ENCODE peak calls at places on chromosomes 11 and 22, in seven cellular contexts. H is HCT116, F is HepG2, X is H1, P is SK-N-SH, V is GM12878, Y is K562. R is an unnamed sample.

GRCh38 chr11:130873766-130874165 is 42.5 kb downstream of the SNX19 start:
- DNase-seq in H (no peak), F (no peak), X (no peak), P (no peak), V (no peak), Y (no peak), R (no peak)

GRCh38 chr11:118084247-118084646 is 2.5 kb downstream of the SMIM35 start:
- DNase-seq in H (no peak), F (peak), X (no peak), P (no peak), V (peak), Y (no peak), R (no peak)

GRCh38 chr11:128516467-128516778 is 70.9 kb downstream of the ETS1 start:
- DNase-seq in H (no peak), F (no peak), X (no peak), P (no peak), V (no peak), Y (no peak), R (no peak)

GRCh38 chr11:68996376-68997123 is 15.8 kb upstream of the MRGPRD start:
- DNase-seq in H (no peak), F (no peak), X (no peak), P (no peak), V (no peak), Y (no peak), R (no peak)

GRCh38 chr11:121291896-121292502 is 572 bp upstream of the SC5D start:
- DNase-seq in H (no peak), F (no peak), X (no peak), P (peak), V (peak), Y (peak), R (no peak)

GRCh38 chr11:62665630-62666258 is 632 bp downstream of the CSKMT start:
- DNase-seq in H (no peak), F (no peak), X (no peak), P (peak), V (no peak), Y (peak), R (peak)

GRCh38 chr22:50118557-50119168 is 28.9 kb downstream of the MOV10L1 start:
- DNase-seq in H (no peak), F (peak), X (no peak), P (no peak), V (no peak), Y (peak), R (no peak)

GRCh38 chr11:67354314-67355022 is 1.1 kb upstream of the POLD4 start:
- DNase-seq in H (peak), F (peak), X (no peak), P (no peak), V (no peak), Y (peak), R (no peak)

GRCh38 chr22:40705918-40706682 is 26.8 kb downstream of the MCHR1 start:
- DNase-seq in H (no peak), F (no peak), X (no peak), P (no peak), V (no peak), Y (no peak), R (no peak)

GRCh38 chr22:37178350-37179125 is 9.5 kb downstream of the C1QTNF6 start:
- DNase-seq in H (no peak), F (peak), X (no peak), P (no peak), V (no peak), Y (no peak), R (no peak)

GRCh38 chr11:36288442-36289225 is 590 bp downstream of the COMMD9 start:
- DNase-seq in H (no peak), F (no peak), X (no peak), P (peak), V (no peak), Y (peak), R (no peak)

GRCh38 chr11:1928038-1928890 is 8.8 kb downstream of the TNNT3 start:
- DNase-seq in H (no peak), F (no peak), X (no peak), P (peak), V (no peak), Y (no peak), R (no peak)

GRCh38 chr11:40877981-40878380 is 581.5 kb downstream of the LRRC4C start:
- DNase-seq in H (no peak), F (no peak), X (no peak), P (no peak), V (no peak), Y (no peak), R (no peak)

GRCh38 chr11:62534779-62535545 is 11.6 kb downstream of the AHNAK start:
- DNase-seq in H (no peak), F (no peak), X (no peak), P (no peak), V (no peak), Y (no peak), R (no peak)

GRCh38 chr11:128555606-128556005 is 31.8 kb downstream of the ETS1 start:
- DNase-seq in H (peak), F (peak), X (no peak), P (no peak), V (no peak), Y (no peak), R (peak)

GRCh38 chr22:31103899-31104694 is 3.3 kb downstream of the SELENOM start:
- DNase-seq in H (no peak), F (no peak), X (no peak), P (no peak), V (no peak), Y (no peak), R (no peak)

GRCh38 chr22:18056161-18056666 is 21.6 kb upstream of the PEX26 start:
- DNase-seq in H (no peak), F (peak), X (no peak), P (peak), V (no peak), Y (peak), R (peak)

GRCh38 chr11:954392-955144 is 28.9 kb downstream of the AP2A2 start:
- DNase-seq in H (no peak), F (no peak), X (no peak), P (no peak), V (no peak), Y (no peak), R (no peak)

GRCh38 chr11:26227311-26227710 is 104.6 kb upstream of the ANO3 start:
- DNase-seq in H (no peak), F (peak), X (no peak), P (peak), V (peak), Y (no peak), R (peak)

GRCh38 chr11:96168623-96169022 is 174.4 kb downstream of the MAML2 start:
- DNase-seq in H (no peak), F (no peak), X (no peak), P (no peak), V (no peak), Y (no peak), R (no peak)

GRCh38 chr11:68317147-68317785 is 4.9 kb downstream of the LRP5 start:
- DNase-seq in H (no peak), F (no peak), X (no peak), P (peak), V (no peak), Y (no peak), R (no peak)

GRCh38 chr11:67698247-67698646 is 23.8 kb upstream of the ALDH3B2 start:
- DNase-seq in H (peak), F (peak), X (no peak), P (no peak), V (no peak), Y (peak), R (peak)

GRCh38 chr11:118434123-118434552 is 2.2 kb upstream of the KMT2A start:
- DNase-seq in H (no peak), F (peak), X (no peak), P (peak), V (no peak), Y (no peak), R (no peak)

GRCh38 chr22:34702279-34702678 is 363.7 kb upstream of the ISX start:
- DNase-seq in H (no peak), F (no peak), X (no peak), P (no peak), V (no peak), Y (no peak), R (no peak)

GRCh38 chr11:10908215-10908990 is 50.5 kb upstream of the ZBED5 start:
- DNase-seq in H (no peak), F (no peak), X (no peak), P (no peak), V (no peak), Y (peak), R (peak)

GRCh38 chr11:15854245-15854644 is 502.1 kb downstream of the SOX6 start:
- DNase-seq in H (no peak), F (no peak), X (no peak), P (no peak), V (no peak), Y (no peak), R (no peak)

GRCh38 chr11:14449302-14449714 is 50.3 kb downstream of the COPB1 start:
- DNase-seq in H (no peak), F (no peak), X (no peak), P (peak), V (no peak), Y (no peak), R (no peak)

GRCh38 chr22:19874307-19875060 is 19.8 kb upstream of the GNB1L start:
- DNase-seq in H (no peak), F (no peak), X (no peak), P (peak), V (no peak), Y (no peak), R (no peak)
- TF ChIP-seq JUND in H (no peak), F (no peak), X (no peak), P (no peak), V (no peak), Y (no peak), R (no peak)

DNA sequence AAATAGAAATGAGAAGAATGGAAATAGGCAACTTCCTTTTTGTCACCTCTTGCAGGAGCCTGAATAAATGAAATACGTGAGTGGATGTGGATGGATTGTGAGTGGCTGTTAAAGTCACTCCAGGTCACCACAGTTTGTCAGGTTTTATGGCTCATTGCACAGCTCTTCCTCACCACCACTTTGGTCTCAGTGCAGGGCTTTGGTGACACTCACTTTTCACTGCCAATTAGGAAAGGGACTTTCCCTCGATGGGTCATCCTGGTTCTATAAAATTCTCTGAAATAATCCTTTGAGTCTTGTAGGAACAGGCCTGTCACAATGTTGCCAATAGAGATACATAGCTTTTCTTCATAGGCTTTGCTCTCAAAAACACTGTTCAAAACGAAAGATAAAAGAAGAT is 172.4 kb upstream of the C11orf87 start:
- DNase-seq in H (no peak), F (no peak), X (no peak), P (no peak), V (no peak), Y (no peak), R (no peak)
- TF ChIP-seq JUND in H (no peak), F (no peak), X (no peak), P (no peak), V (no peak), Y (no peak), R (no peak)

GRCh38 chr22:33104192-33104591 is 46.0 kb upstream of the SYN3 start:
- DNase-seq in H (no peak), F (no peak), X (no peak), P (peak), V (no peak), Y (no peak), R (no peak)

GRCh38 chr22:33109532-33110148 is 51.5 kb upstream of the SYN3 start:
- DNase-seq in H (no peak), F (no peak), X (no peak), P (no peak), V (no peak), Y (no peak), R (no peak)

GRCh38 chr22:33101550-33101949 is 43.4 kb upstream of the SYN3 start:
- DNase-seq in H (no peak), F (no peak), X (no peak), P (peak), V (no peak), Y (no peak), R (no peak)

GRCh38 chr22:33108037-33108436 is 49.9 kb upstream of the SYN3 start:
- DNase-seq in H (no peak), F (no peak), X (no peak), P (no peak), V (no peak), Y (no peak), R (no peak)

GRCh38 chr22:33105501-33105911 is 47.3 kb upstream of the SYN3 start:
- DNase-seq in H (no peak), F (no peak), X (no peak), P (no peak), V (no peak), Y (no peak), R (no peak)
- TF ChIP-seq JUND in H (no peak), F (no peak), X (no peak), P (no peak), V (no peak), Y (no peak), R (no peak)

DNA sequence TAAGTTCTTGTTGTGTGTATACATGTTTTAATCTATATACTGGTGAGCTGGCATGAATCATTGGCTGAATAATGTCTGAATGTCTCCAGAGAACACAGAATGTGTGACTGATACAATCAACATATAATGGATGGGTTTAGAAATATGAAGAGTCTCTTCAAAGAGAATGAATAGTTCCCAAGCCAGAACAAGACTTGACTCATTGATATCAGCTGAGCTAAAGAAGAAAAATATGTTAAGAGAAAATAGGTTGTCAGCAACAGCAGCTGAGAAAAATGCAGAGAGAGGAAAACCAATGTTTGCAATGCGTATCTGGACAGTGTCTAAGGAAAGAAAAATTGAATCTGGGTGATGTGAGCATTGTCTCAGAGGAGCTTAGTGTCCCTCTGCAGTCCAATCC is 1281.8 kb upstream of the TENM4 start:
- DNase-seq in H (no peak), F (no peak), X (no peak), P (no peak), V (no peak), Y (no peak), R (peak)
- TF ChIP-seq JUND in H (no peak), F (no peak), X (no peak), P (no peak), V (no peak), Y (no peak), R (no peak)